ENCODE peak calls at places on chromosome 3, in seven cellular contexts. Z, E, R, P, W, H and X are unnamed samples.

GRCh38 chr3:178090899-178091298 is 445.3 kb upstream of the KCNMB2 start:
- DNase-seq in E (no peak), Z (no peak), R (no peak), W (no peak), P (no peak), H (no peak), X (no peak)

GRCh38 chr3:166661621-166662020 is 718.5 kb downstream of the ZBBX start:
- DNase-seq in W (no peak), Z (no peak), H (peak; percentile 52), P (no peak), E (no peak), R (no peak), X (no peak)

GRCh38 chr3:72185549-72186484 is 400.9 kb upstream of the PROK2 start:
- DNase-seq in E (peak; percentile 63), P (peak; percentile 80), W (peak; percentile 80), Z (no peak), H (peak; percentile 63), R (peak; percentile 81), X (no peak)

GRCh38 chr3:48463703-48464102 is 17.2 kb downstream of the ATRIP start:
- DNase-seq in R (no peak), P (no peak), H (no peak), E (no peak), W (no peak), Z (no peak), X (no peak)

GRCh38 chr3:172138792-172139507 is 99.6 kb downstream of the FNDC3B start:
- DNase-seq in H (no peak), W (peak; percentile 40), E (peak; percentile 47), P (no peak), R (no peak), Z (no peak), X (no peak)

GRCh38 chr3:170344971-170345370 is 12.5 kb upstream of the SKIL start:
- DNase-seq in Z (no peak), R (no peak), P (no peak), W (peak; percentile 54), H (no peak), E (no peak), X (no peak)

GRCh38 chr3:14199641-14200040 is 21.0 kb downstream of the LSM3 start:
- DNase-seq in H (no peak), W (no peak), R (no peak), E (no peak), P (no peak), Z (no peak), X (no peak)

GRCh38 chr3:32847520-32847919 is 29.7 kb downstream of the TRIM71 start:
- DNase-seq in R (no peak), H (no peak), Z (no peak), P (no peak), E (no peak), W (no peak), X (no peak)

GRCh38 chr3:129606522-129607390 is at the start of gene PLXND1:
- DNase-seq in Z (no peak), R (peak; percentile 73), P (peak; percentile 56), E (peak; percentile 71), H (no peak), W (peak; percentile 39), X (no peak)

GRCh38 chr3:25338158-25338725 is 89.8 kb upstream of the RARB start:
- DNase-seq in R (no peak), P (no peak), Z (no peak), W (no peak), H (no peak), E (no peak), X (no peak)

GRCh38 chr3:117700573-117701360 is 991.2 kb downstream of the TUSC7 start:
- DNase-seq in E (no peak), H (no peak), Z (no peak), W (peak; percentile 51), P (no peak), R (peak; percentile 16), X (no peak)

GRCh38 chr3:175552929-175553328 is 693.8 kb downstream of the NAALADL2 start:
- DNase-seq in Z (no peak), H (no peak), W (no peak), P (no peak), R (no peak), E (no peak), X (no peak)

GRCh38 chr3:132625613-132626012 is 28.5 kb downstream of the ACKR4 start:
- DNase-seq in R (no peak), E (no peak), H (peak; percentile 55), P (no peak), W (no peak), Z (no peak), X (no peak)

GRCh38 chr3:40645883-40646282 is 121.1 kb downstream of the ZNF621 start:
- DNase-seq in W (no peak), E (peak; percentile 52), R (no peak), P (peak; percentile 23), H (no peak), Z (no peak), X (no peak)

GRCh38 chr3:147415819-147416218 is 6.7 kb downstream of the ZIC1 start:
- DNase-seq in W (no peak), H (no peak), R (no peak), E (no peak), Z (no peak), P (peak; percentile 65), X (no peak)

GRCh38 chr3:28151207-28151550 is 90.2 kb upstream of the CMC1 start:
- DNase-seq in R (no peak), W (no peak), Z (no peak), E (no peak), H (no peak), P (no peak), X (no peak)
- H3K4me3 ChIP-seq in R (no peak overlapping the region), W (no peak overlapping the region), Z (no peak overlapping the region), E (no peak overlapping the region), H (no peak overlapping the region), P (no peak overlapping the region), X (no peak overlapping the region)

DNA sequence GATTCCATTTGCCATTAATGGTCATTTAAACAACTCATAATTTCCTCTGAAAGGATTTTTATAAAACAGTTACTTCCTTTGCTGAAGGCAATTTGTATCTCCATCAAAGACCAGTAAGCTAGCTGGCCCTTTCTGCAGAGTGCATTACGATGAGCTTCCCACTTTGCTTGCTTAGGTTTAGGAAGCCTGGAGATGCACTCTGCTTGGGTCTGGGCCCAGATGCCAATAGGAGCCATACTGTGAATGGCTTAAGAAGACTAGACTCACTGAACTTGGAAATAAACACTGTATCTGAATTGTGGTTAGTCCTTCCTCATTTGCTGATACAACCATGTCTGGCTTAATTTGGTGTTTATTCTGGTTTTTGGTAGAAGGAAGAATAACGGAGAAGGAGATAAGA is 38.0 kb downstream of the OXNAD1 start:
- DNase-seq in R (no peak), Z (no peak), P (no peak), E (no peak), W (no peak), H (no peak), X (no peak)
- H3K4me3 ChIP-seq in R (no peak overlapping the region), Z (no peak overlapping the region), P (no peak overlapping the region), E (no peak overlapping the region), W (no peak overlapping the region), H (no peak overlapping the region), X (no peak overlapping the region)

DNA sequence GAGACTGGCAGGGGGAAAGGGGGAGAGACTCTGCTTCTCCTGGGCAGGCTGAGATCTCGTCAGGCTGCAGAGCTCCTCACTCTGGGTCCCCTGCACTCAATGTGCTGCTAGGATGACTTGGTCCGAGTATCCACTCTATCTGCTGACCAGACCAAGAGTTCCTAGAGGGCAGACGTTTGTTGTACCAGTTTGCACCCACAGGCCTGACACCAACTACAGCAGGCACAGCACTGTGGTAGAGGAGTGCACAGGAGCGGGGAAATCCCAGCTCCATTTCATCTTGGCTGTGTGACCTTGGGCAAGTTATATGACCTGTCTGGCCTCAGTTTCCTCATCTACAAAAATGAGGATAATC is 29.0 kb downstream of the CCDC12 start:
- DNase-seq in Z (no peak), H (no peak), P (no peak), R (no peak), W (no peak), E (no peak), X (no peak)
- H3K4me3 ChIP-seq in Z (no peak overlapping the region), H (no peak overlapping the region), P (no peak overlapping the region), R (no peak overlapping the region), W (no peak overlapping the region), E (no peak overlapping the region), X (no peak overlapping the region)

GRCh38 chr3:119582178-119582577 is 2.9 kb downstream of the ADPRH start:
- DNase-seq in P (no peak), W (peak; percentile 43), Z (no peak), E (no peak), R (no peak), H (no peak), X (no peak)

GRCh38 chr3:119575507-119575906 is 3.8 kb upstream of the ADPRH start:
- DNase-seq in W (no peak), Z (no peak), P (no peak), R (no peak), E (no peak), H (no peak), X (no peak)

GRCh38 chr3:119585193-119585592 is 5.9 kb downstream of the ADPRH start:
- DNase-seq in R (no peak), E (no peak), Z (no peak), H (no peak), W (no peak), P (no peak), X (no peak)

GRCh38 chr3:119580148-119580760 is 962 bp downstream of the ADPRH start:
- DNase-seq in E (no peak), P (no peak), R (peak; percentile 14), H (peak; percentile 28), Z (no peak), W (no peak), X (no peak)

GRCh38 chr3:119579366-119580147 is at the start of gene ADPRH:
- DNase-seq in H (no peak), Z (no peak), P (peak; percentile 74), E (peak; percentile 71), W (peak; percentile 17), R (peak; percentile 61), X (no peak)
- H3K4me3 ChIP-seq in H (peak within 1 kb of the TSS; percentile 42), Z (peak within 1 kb of the TSS; percentile 46), P (peak within 1 kb of the TSS; percentile 56), E (peak within 1 kb of the TSS; percentile 51), W (peak within 1 kb of the TSS; percentile 39), R (peak within 1 kb of the TSS; percentile 64), X (no peak within 1 kb of the TSS)

DNA sequence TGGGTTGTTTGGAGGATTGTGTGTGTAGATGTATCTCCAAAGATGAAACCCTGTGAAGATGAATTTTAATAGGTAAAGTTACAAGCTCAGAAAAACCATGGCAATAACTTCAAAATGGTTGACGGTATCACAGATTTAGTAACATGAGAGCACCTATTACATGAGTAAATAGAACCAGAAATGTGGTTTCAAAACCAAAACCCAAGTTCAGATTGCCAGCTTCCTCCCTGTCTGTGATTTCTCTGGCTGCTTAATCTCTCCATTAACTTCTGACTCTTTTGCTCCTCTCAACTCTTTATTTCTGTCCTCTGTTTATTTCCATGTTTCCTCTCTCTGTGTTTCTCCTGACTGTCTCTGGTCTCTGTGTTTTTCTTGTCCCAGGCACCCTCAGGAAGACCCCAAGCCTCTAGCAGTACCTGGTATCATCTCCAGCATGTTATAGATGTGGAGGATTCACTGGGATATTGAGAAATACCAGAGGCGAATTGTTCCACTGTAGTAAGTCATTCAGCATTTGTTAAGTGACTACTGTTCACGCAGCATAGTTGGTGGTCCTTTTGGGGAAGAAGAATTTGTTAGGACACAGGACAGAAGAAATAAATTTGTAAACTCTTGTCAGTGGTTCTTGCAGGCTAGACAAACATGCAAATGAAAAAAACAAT is 138.8 kb downstream of the BBX start:
- DNase-seq in H (no peak), E (peak; percentile 51), W (no peak), Z (no peak), P (peak; percentile 50), R (peak; percentile 33), X (no peak)
- H3K4me3 ChIP-seq in H (no peak overlapping the region), E (no peak overlapping the region), W (peak overlapping the region; percentile 30), Z (no peak overlapping the region), P (no peak overlapping the region), R (peak overlapping the region; percentile 43), X (no peak overlapping the region)

GRCh38 chr3:150049317-150049716 is 78.6 kb upstream of the PFN2 start:
- DNase-seq in P (no peak), W (peak; percentile 80), H (no peak), R (no peak), Z (no peak), E (no peak), X (no peak)
- H3K4me3 ChIP-seq in P (no peak overlapping the region), W (no peak overlapping the region), H (no peak overlapping the region), R (no peak overlapping the region), Z (no peak overlapping the region), E (no peak overlapping the region), X (no peak overlapping the region)